ENCODE peak calls at places on chromosomes 3 and 15, in nine cellular contexts. A is NCI-H1092 treated with DMSO at 0.1 percent for 48 hours; L is posterior vena cava; C is SHP77; S is amniotic epithelial cell; F is fibroblast of villous mesenchyme; B is non-pigmented ciliary epithelial cell; U is stimulated activated CD8-positive, alpha-beta memory T cell treated with anti-CD3 and anti-CD28 coated beads, Interleukin-4, amount 100 ng/mL, for 4 hours; X is lung. T is an unnamed sample.
A peak's percentile ranks its signal among the peaks of the same experiment; 100 is the strongest.

GRCh38 chr15:40307421-40308165 is at the start of gene PLCB2:
- DNase-seq in X (peak; percentile 52), A (no peak), U (peak; percentile 24), B (no peak), F (peak; percentile 69), S (no peak), C (peak; percentile 65), L (peak; percentile 84), T (no peak)

GRCh38 chr3:192957441-192957951 is 39.8 kb upstream of the MB21D2 start:
- DNase-seq in B (peak; percentile 83), S (peak; percentile 99), X (peak; percentile 52), L (peak; percentile 85), U (no peak), A (peak; percentile 4), F (peak; percentile 99), C (no peak), T (peak; percentile 65)

GRCh38 chr3:130894130-130894872 is 417 bp downstream of the ATP2C1 start:
- DNase-seq in U (no peak), F (no peak), X (peak; percentile 42), A (peak; percentile 58), B (no peak), C (no peak), S (no peak), L (peak; percentile 81), T (no peak)

GRCh38 chr3:172260381-172260780 is 187.9 kb downstream of the GHSR start:
- DNase-seq in S (peak; percentile 98), B (no peak), U (no peak), F (peak; percentile 76), X (no peak), L (no peak), A (no peak), C (no peak), T (peak; percentile 53)

GRCh38 chr15:88605507-88606436 is 15.4 kb upstream of the AEN start:
- DNase-seq in X (no peak), L (peak; percentile 89), B (no peak), S (peak; percentile 25), U (no peak), A (peak; percentile 57), F (peak; percentile 47), C (no peak), T (no peak)

GRCh38 chr15:55530861-55531313 is 22.9 kb upstream of the DNAAF4 start:
- DNase-seq in C (no peak), S (peak; percentile 93), X (peak; percentile 51), U (no peak), F (peak; percentile 35), B (no peak), A (no peak), L (no peak), T (no peak)

GRCh38 chr3:61563614-61564404 is 2.4 kb downstream of the PTPRG start:
- DNase-seq in C (no peak), L (no peak), F (no peak), A (no peak), U (no peak), X (no peak), B (no peak), S (no peak), T (no peak)

GRCh38 chr3:69199942-69200341 is 77.5 kb upstream of the LMOD3 start:
- DNase-seq in F (no peak), C (no peak), A (no peak), B (no peak), U (no peak), S (no peak), X (no peak), L (no peak), T (no peak)

GRCh38 chr3:33439421-33440327 is 531 bp downstream of the UBP1 start:
- DNase-seq in U (peak; percentile 4), C (peak; percentile 44), S (peak; percentile 31), X (peak; percentile 56), F (peak; percentile 43), B (no peak), L (peak; percentile 90), A (peak; percentile 19), T (no peak)

GRCh38 chr3:134374791-134375541 is 719 bp upstream of the AMOTL2 start:
- DNase-seq in A (peak; percentile 79), F (no peak), S (no peak), X (peak; percentile 71), C (peak; percentile 22), L (peak; percentile 79), U (no peak), B (no peak), T (no peak)

GRCh38 chr3:123759311-123759710 is 124.8 kb downstream of the MYLK start:
- DNase-seq in S (no peak), U (no peak), X (no peak), B (no peak), A (no peak), L (no peak), C (no peak), F (no peak), T (no peak)

GRCh38 chr15:61556037-61556648 is 327.0 kb upstream of the RORA start:
- DNase-seq in U (no peak), S (peak; percentile 59), X (no peak), C (no peak), L (no peak), A (no peak), B (peak; percentile 80), F (peak; percentile 8), T (no peak)

T was measured in AG04449.